ENCODE peak calls at places on chromosomes 11 and 22, in eight cellular contexts. F is activated CD4-positive, alpha-beta memory T cell treated with anti-CD3 and anti-CD28 coated beads for 36 hours; W is CD8-positive, alpha-beta memory T cell; M is AG10803; R is astrocyte of the cerebellum; U is T-helper 1 cell; V is cardiac fibroblast; I is mucosa of descending colon. N is an unnamed sample.

GRCh38 chr11:34243620-34244493 is 114.0 kb downstream of the ABTB2 start:
- DNase-seq in M (peak), F (peak), R (peak), W (no peak), V (peak), I (peak), U (no peak), N (peak)

GRCh38 chr22:45533731-45534130 is 31.0 kb downstream of the FBLN1 start:
- DNase-seq in R (no peak), V (no peak), W (no peak), I (no peak), F (no peak), M (no peak), U (no peak), N (no peak)

GRCh38 chr11:118406599-118407166 is 5.3 kb downstream of the ATP5MG start:
- DNase-seq in I (no peak), F (no peak), R (peak), W (no peak), V (peak), M (peak), U (no peak), N (no peak)

GRCh38 chr11:1921576-1922141 is 2.2 kb downstream of the TNNT3 start:
- DNase-seq in R (no peak), U (no peak), F (no peak), M (peak), W (no peak), V (peak), I (no peak), N (no peak)

GRCh38 chr11:101436511-101437142 is 147.2 kb downstream of the TRPC6 start:
- DNase-seq in W (no peak), R (no peak), I (no peak), F (no peak), M (peak), U (no peak), V (peak), N (no peak)

GRCh38 chr11:45754261-45754709 is 50.7 kb upstream of the SLC35C1 start:
- DNase-seq in F (no peak), V (peak), M (no peak), W (no peak), I (no peak), R (no peak), U (no peak), N (no peak)

GRCh38 chr22:36183446-36183845 is 18.2 kb downstream of the APOL4 start:
- DNase-seq in U (no peak), I (no peak), W (no peak), R (no peak), V (no peak), M (no peak), F (no peak), N (peak)

GRCh38 chr11:13663631-13664071 is 4.8 kb upstream of the FAR1 start:
- DNase-seq in W (no peak), M (no peak), I (no peak), V (peak), R (no peak), U (no peak), F (no peak), N (no peak)

GRCh38 chr22:39183991-39184585 is 31.6 kb upstream of the CBX7 start:
- DNase-seq in W (no peak), V (peak), F (no peak), I (no peak), M (peak), R (no peak), U (no peak), N (peak)

GRCh38 chr11:36361901-36362391 is 65.9 kb downstream of the PRR5L start:
- DNase-seq in W (no peak), F (no peak), R (peak), I (no peak), M (peak), U (no peak), V (peak), N (no peak)

GRCh38 chr11:63876616-63877015 is 37.7 kb downstream of the MARK2 start:
- DNase-seq in M (no peak), W (no peak), I (no peak), U (no peak), R (no peak), F (no peak), V (no peak), N (no peak)

GRCh38 chr22:41062146-41062545 is 30.2 kb upstream of the EP300 start:
- DNase-seq in W (no peak), M (no peak), I (no peak), U (no peak), F (no peak), R (no peak), V (no peak), N (no peak)

GRCh38 chr11:74010306-74010981 is 1.6 kb upstream of the UCP3 start:
- DNase-seq in R (no peak), I (no peak), M (no peak), U (no peak), W (no peak), F (no peak), V (no peak), N (no peak)

GRCh38 chr11:12653729-12654128 is 20.5 kb upstream of the TEAD1 start:
- DNase-seq in U (no peak), I (no peak), W (no peak), V (no peak), R (no peak), M (no peak), F (no peak), N (no peak)

GRCh38 chr22:20009018-20009482 is 7.6 kb downstream of the ARVCF start:
- DNase-seq in F (no peak), U (no peak), I (peak), V (no peak), M (no peak), W (peak), R (no peak), N (no peak)

GRCh38 chr11:117809236-117810055 is 12.4 kb upstream of the DSCAML1 start:
- DNase-seq in U (peak), I (peak), F (peak), W (peak), M (peak), R (no peak), V (peak), N (peak)

GRCh38 chr11:111388842-111389241 is 9.8 kb upstream of the POU2AF1 start:
- DNase-seq in I (peak), R (no peak), F (no peak), U (no peak), W (no peak), M (no peak), V (no peak), N (no peak)

GRCh38 chr11:88106685-88107084 is 68.6 kb downstream of the RAB38 start:
- DNase-seq in F (no peak), R (no peak), U (no peak), I (no peak), V (no peak), W (no peak), M (no peak), N (no peak)

GRCh38 chr11:133719532-133720235 is 125.6 kb downstream of the SPATA19 start:
- DNase-seq in M (no peak), V (no peak), F (no peak), I (no peak), U (no peak), W (no peak), R (no peak), N (no peak)

GRCh38 chr22:20392983-20393704 is 807 bp upstream of the ZNF74 start:
- DNase-seq in V (no peak), F (no peak), R (no peak), W (no peak), M (no peak), U (no peak), I (no peak), N (no peak)

GRCh38 chr22:42297778-42298177 is 27.3 kb upstream of the TCF20 start:
- DNase-seq in W (no peak), F (no peak), V (no peak), R (no peak), U (no peak), M (no peak), I (no peak), N (no peak)

GRCh38 chr22:38262051-38262795 is 10.6 kb downstream of the TMEM184B start:
- DNase-seq in R (no peak), F (peak), U (peak), I (peak), W (peak), M (no peak), V (peak), N (peak)

GRCh38 chr11:66542362-66542761 is 3.5 kb downstream of the ZDHHC24 start:
- DNase-seq in F (no peak), I (no peak), R (no peak), U (no peak), M (peak), W (no peak), V (peak), N (no peak)

GRCh38 chr11:105783216-105783615 is 173.3 kb downstream of the GRIA4 start:
- DNase-seq in M (no peak), F (no peak), R (no peak), I (no peak), V (no peak), W (no peak), U (no peak), N (no peak)

GRCh38 chr11:111460340-111460739 is 51.8 kb downstream of the BTG4 start:
- DNase-seq in R (no peak), V (no peak), M (no peak), F (no peak), I (no peak), U (no peak), W (no peak), N (no peak)

GRCh38 chr11:117970400-117971024 is 15.7 kb upstream of the IL10RA start:
- DNase-seq in W (peak), M (no peak), R (no peak), F (peak), U (no peak), V (no peak), I (peak), N (peak)

GRCh38 chr11:34262601-34263081 is 95.2 kb downstream of the ABTB2 start:
- DNase-seq in F (no peak), V (no peak), U (no peak), W (no peak), M (peak), I (no peak), R (no peak), N (no peak)

GRCh38 chr11:124415356-124415923 is 9.2 kb downstream of the OR8B4 start:
- DNase-seq in I (no peak), F (no peak), V (peak), R (peak), W (no peak), U (no peak), M (peak), N (no peak)

GRCh38 chr11:67648140-67648795 is 2.3 kb downstream of the ACY3 start:
- DNase-seq in U (peak), M (no peak), W (peak), R (no peak), I (peak), V (no peak), F (peak), N (peak)

GRCh38 chr22:27596133-27596905 is 205.2 kb downstream of the MN1 start:
- DNase-seq in U (no peak), I (no peak), F (no peak), M (no peak), W (no peak), V (no peak), R (peak), N (no peak)